ENCODE peak calls at places on chromosomes 11 and 22, in ten cellular contexts. L is RWPE2; U is body of pancreas; R is PC-3; W is ovary; C is CD4-positive, CD25-positive, alpha-beta regulatory T cell; K is sigmoid colon; V is cardiac muscle cell; N is endodermal cell; A is thoracic aorta. Z is an unnamed sample.

GRCh38 chr11:128678017-128678416 is 15.9 kb upstream of the FLI1 start:
- DNase-seq in R (no peak), V (no peak), A (no peak), L (no peak), N (no peak), K (no peak), U (no peak), W (no peak), C (no peak), Z (no peak)

GRCh38 chr11:73950869-73951710 is at the start of gene DNAJB13:
- DNase-seq in K (peak; percentile 33), U (peak; percentile 46), V (peak; percentile 58), W (peak; percentile 51), N (peak; percentile 91), C (no peak), L (no peak), A (no peak), R (peak; percentile 70), Z (no peak)

GRCh38 chr11:130165601-130166456 is 6.2 kb downstream of the ST14 start:
- DNase-seq in N (no peak), V (no peak), R (no peak), K (no peak), C (no peak), W (no peak), A (no peak), L (no peak), U (no peak), Z (no peak)

GRCh38 chr11:102306817-102307814 is 10.2 kb upstream of the BIRC3 start:
- DNase-seq in A (no peak), W (no peak), N (no peak), U (no peak), V (no peak), R (no peak), C (peak; percentile 65), K (no peak), L (no peak), Z (no peak)

GRCh38 chr11:132125855-132126841 is 755.7 kb downstream of the NTM start:
- DNase-seq in L (no peak), R (peak; percentile 11), N (peak; percentile 75), W (no peak), K (no peak), V (peak; percentile 36), C (peak; percentile 2), U (no peak), A (no peak), Z (no peak)

GRCh38 chr11:32911413-32911812 is 18.8 kb downstream of the QSER1 start:
- DNase-seq in N (no peak), R (no peak), L (no peak), V (no peak), A (no peak), C (no peak), K (no peak), W (no peak), U (no peak), Z (no peak)

GRCh38 chr11:117443269-117444186 is 115.9 kb downstream of the CEP164 start:
- DNase-seq in L (no peak), C (no peak), R (peak; percentile 55), W (peak; percentile 80), A (no peak), K (peak; percentile 69), U (peak; percentile 72), N (peak; percentile 94), V (peak; percentile 57), Z (no peak)

GRCh38 chr11:3867209-3868071 is 12.0 kb downstream of the STIM1 start:
- DNase-seq in L (no peak), V (peak; percentile 79), U (peak; percentile 78), K (no peak), C (no peak), A (no peak), R (no peak), W (no peak), N (no peak), Z (no peak)

GRCh38 chr11:130418756-130419155 is 9.7 kb downstream of the ADAMTS8 start:
- DNase-seq in L (no peak), R (no peak), C (no peak), U (no peak), W (no peak), A (no peak), K (no peak), N (no peak), V (no peak), Z (no peak)

GRCh38 chr11:64384981-64385952 is 26.3 kb downstream of the RPS6KA4 start:
- DNase-seq in R (no peak), U (no peak), W (no peak), N (peak; percentile 70), L (no peak), K (no peak), A (no peak), C (no peak), V (no peak), Z (no peak)

GRCh38 chr22:32558681-32559355 is 84.2 kb downstream of the FBXO7 start:
- DNase-seq in L (peak; percentile 96), C (no peak), U (peak; percentile 13), V (peak; percentile 39), N (no peak), R (peak; percentile 84), W (no peak), A (peak; percentile 72), K (peak; percentile 88), Z (no peak)

GRCh38 chr11:119742263-119742861 is 13.4 kb upstream of the NECTIN1 start:
- DNase-seq in V (peak; percentile 45), W (peak; percentile 46), L (peak; percentile 38), K (no peak), R (no peak), U (no peak), A (no peak), N (peak; percentile 89), C (no peak), Z (no peak)

GRCh38 chr11:131408011-131408640 is 37.7 kb downstream of the NTM start:
- DNase-seq in L (no peak), K (no peak), R (peak; percentile 65), W (no peak), C (no peak), A (no peak), U (peak; percentile 53), V (peak; percentile 60), N (peak; percentile 82), Z (no peak)

DNA sequence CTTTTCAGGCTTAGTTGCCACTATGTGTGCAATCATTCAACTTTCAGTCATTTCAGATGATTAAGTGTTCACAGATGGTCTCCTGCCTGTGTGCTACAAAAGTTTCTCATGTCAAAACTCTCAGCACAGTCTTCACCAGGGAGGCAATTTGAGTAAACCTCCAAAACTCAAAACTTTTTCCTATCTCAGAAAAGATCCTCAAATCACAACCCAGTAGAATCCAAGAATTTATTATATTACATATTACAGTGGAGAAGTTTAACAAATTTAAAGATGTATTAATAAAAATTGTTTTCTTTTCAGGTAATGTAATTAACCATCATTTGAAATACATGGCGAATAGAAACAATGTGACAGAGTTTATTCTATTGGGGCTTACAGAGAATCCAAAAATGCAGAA is at the start of gene OR4C13:
- DNase-seq in K (no peak), L (no peak), A (no peak), R (no peak), V (no peak), W (no peak), U (no peak), N (no peak), C (no peak), Z (no peak)
- H3K9me3 ChIP-seq in K (no peaks in the 10 kb centered on the region), L (no peaks in the 10 kb centered on the region), A (no peaks in the 10 kb centered on the region), R (no peaks in the 10 kb centered on the region), V (no peaks in the 10 kb centered on the region), W (no peaks in the 10 kb centered on the region), U (no peaks in the 10 kb centered on the region), N (peaks cover 49% of the 10 kb centered on the region), C (no peaks in the 10 kb centered on the region), Z (no peaks in the 10 kb centered on the region)

GRCh38 chr22:35746248-35746647 is 28.6 kb downstream of the APOL5 start:
- DNase-seq in R (no peak), C (no peak), U (peak; percentile 37), L (no peak), V (peak; percentile 21), K (no peak), A (no peak), W (no peak), N (no peak), Z (no peak)

GRCh38 chr22:35752172-35752832 is 34.6 kb downstream of the APOL5 start:
- DNase-seq in R (no peak), U (no peak), A (no peak), N (no peak), L (no peak), C (no peak), V (no peak), K (no peak), W (no peak), Z (no peak)

GRCh38 chr22:35752833-35753189 is 35.1 kb downstream of the APOL5 start:
- DNase-seq in V (no peak), N (no peak), L (no peak), A (no peak), C (no peak), U (no peak), R (no peak), K (no peak), W (no peak), Z (no peak)

GRCh38 chr22:35746946-35747703 is 29.5 kb downstream of the APOL5 start:
- DNase-seq in W (no peak), R (no peak), C (no peak), K (no peak), A (no peak), L (no peak), N (no peak), V (no peak), U (no peak), Z (no peak)

DNA sequence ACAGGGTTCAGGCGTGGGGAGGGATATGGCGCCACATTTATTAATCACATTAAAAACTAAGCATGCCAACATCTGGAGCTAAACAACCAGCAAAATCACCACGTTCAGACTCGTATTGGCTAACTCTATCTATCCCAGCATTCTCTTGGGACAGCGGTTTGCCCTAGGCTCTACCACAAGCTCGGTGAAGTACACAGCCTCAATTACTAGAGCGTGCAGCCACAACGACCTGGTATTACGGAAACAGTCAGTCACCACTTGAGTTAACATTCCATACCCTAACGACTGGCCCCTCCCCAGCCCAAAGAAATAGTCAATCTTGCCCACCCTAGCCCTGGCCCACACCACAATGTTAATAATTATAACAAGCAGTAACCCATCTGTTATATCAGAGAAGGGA is 32.1 kb downstream of the APOL5 start:
- DNase-seq in L (no peak), U (no peak), K (no peak), A (no peak), C (no peak), N (no peak), V (no peak), R (no peak), W (no peak), Z (no peak)
- H3K9me3 ChIP-seq in L (no peaks in the 10 kb centered on the region), U (no peaks in the 10 kb centered on the region), K (no peaks in the 10 kb centered on the region), A (no peaks in the 10 kb centered on the region), C (no peaks in the 10 kb centered on the region), N (no peaks in the 10 kb centered on the region), V (no peaks in the 10 kb centered on the region), R (no peaks in the 10 kb centered on the region), W (no peaks in the 10 kb centered on the region), Z (no peaks in the 10 kb centered on the region)

GRCh38 chr11:61911701-61912529 is 5.5 kb downstream of the RAB3IL1 start:
- DNase-seq in V (no peak), N (peak; percentile 31), U (no peak), C (no peak), R (no peak), K (peak; percentile 65), W (peak; percentile 88), A (no peak), L (peak; percentile 35), Z (no peak)
- H3K9me3 ChIP-seq in V (no peaks in the 10 kb centered on the region), N (no peaks in the 10 kb centered on the region), U (no peaks in the 10 kb centered on the region), C (no peaks in the 10 kb centered on the region), R (no peaks in the 10 kb centered on the region), K (no peaks in the 10 kb centered on the region), W (no peaks in the 10 kb centered on the region), A (no peaks in the 10 kb centered on the region), L (no peaks in the 10 kb centered on the region), Z (no peaks in the 10 kb centered on the region)

GRCh38 chr22:48303360-48303725 is 1524.3 kb downstream of the BRD1 start:
- DNase-seq in A (no peak), R (no peak), K (no peak), C (no peak), L (no peak), U (no peak), N (no peak), W (no peak), V (no peak), Z (no peak)
- H3K9me3 ChIP-seq in A (no peaks in the 10 kb centered on the region), R (no peaks in the 10 kb centered on the region), K (no peaks in the 10 kb centered on the region), C (no peaks in the 10 kb centered on the region), L (no peaks in the 10 kb centered on the region), U (no peaks in the 10 kb centered on the region), N (no peaks in the 10 kb centered on the region), W (no peaks in the 10 kb centered on the region), V (no peaks in the 10 kb centered on the region), Z (no peaks in the 10 kb centered on the region)